ENCODE peak calls at places on chromosomes 5 and 9, in eight cellular contexts. One of them, this sample, is unnamed.
A peak's percentile ranks its signal among the peaks of the same experiment; 100 is the strongest.

GRCh38 chr5:111028865-111029264 is 42.6 kb upstream of the TSLP start:
- ATAC-seq in right lobe of liver: no peak
- ATAC-seq in body of pancreas: no peak
- ATAC-seq in heart left ventricle: no peak
- ATAC-seq in gastrocnemius medialis: no peak
- ATAC-seq in HepG2: no peak
- ATAC-seq in K562: no peak
- ATAC-seq in A549: no peak
- ATAC-seq in this sample: no peak

GRCh38 chr9:22244141-22245011 is 202.2 kb upstream of the DMRTA1 start:
- ATAC-seq in right lobe of liver: peak; percentile 81
- ATAC-seq in body of pancreas: peak; percentile 80
- ATAC-seq in heart left ventricle: no peak
- ATAC-seq in gastrocnemius medialis: no peak
- ATAC-seq in HepG2: peak; percentile 82
- ATAC-seq in K562: no peak
- ATAC-seq in A549: peak; percentile 96
- ATAC-seq in this sample: no peak

GRCh38 chr9:107215381-107215780 is 67.7 kb upstream of the RAD23B start:
- ATAC-seq in right lobe of liver: no peak
- ATAC-seq in body of pancreas: no peak
- ATAC-seq in heart left ventricle: no peak
- ATAC-seq in gastrocnemius medialis: no peak
- ATAC-seq in HepG2: no peak
- ATAC-seq in K562: no peak
- ATAC-seq in A549: no peak
- ATAC-seq in this sample: no peak

GRCh38 chr5:179438041-179438441 is 92.8 kb upstream of the ADAMTS2 start:
- ATAC-seq in right lobe of liver: peak; percentile 67
- ATAC-seq in body of pancreas: peak; percentile 48
- ATAC-seq in heart left ventricle: peak; percentile 22
- ATAC-seq in gastrocnemius medialis: no peak
- ATAC-seq in HepG2: no peak
- ATAC-seq in K562: no peak
- ATAC-seq in A549: no peak
- ATAC-seq in this sample: no peak

GRCh38 chr5:126358525-126358924 is 64.7 kb upstream of the GRAMD2B start:
- ATAC-seq in right lobe of liver: no peak
- ATAC-seq in body of pancreas: no peak
- ATAC-seq in heart left ventricle: no peak
- ATAC-seq in gastrocnemius medialis: no peak
- ATAC-seq in HepG2: peak; percentile 22
- ATAC-seq in K562: no peak
- ATAC-seq in A549: no peak
- ATAC-seq in this sample: no peak

GRCh38 chr5:130975847-130976246 is 189.2 kb downstream of the HINT1 start:
- ATAC-seq in right lobe of liver: no peak
- ATAC-seq in body of pancreas: peak; percentile 80
- ATAC-seq in heart left ventricle: no peak
- ATAC-seq in gastrocnemius medialis: no peak
- ATAC-seq in HepG2: no peak
- ATAC-seq in K562: no peak
- ATAC-seq in A549: no peak
- ATAC-seq in this sample: no peak

GRCh38 chr5:56481998-56482698 is 249.0 kb upstream of the ANKRD55 start:
- ATAC-seq in right lobe of liver: peak; percentile 16
- ATAC-seq in body of pancreas: no peak
- ATAC-seq in heart left ventricle: no peak
- ATAC-seq in gastrocnemius medialis: no peak
- ATAC-seq in HepG2: no peak
- ATAC-seq in K562: no peak
- ATAC-seq in A549: peak; percentile 25
- ATAC-seq in this sample: no peak

GRCh38 chr9:96241391-96241809 is 60.6 kb downstream of the HSD17B3 start:
- ATAC-seq in right lobe of liver: no peak
- ATAC-seq in body of pancreas: no peak
- ATAC-seq in heart left ventricle: no peak
- ATAC-seq in gastrocnemius medialis: no peak
- ATAC-seq in HepG2: no peak
- ATAC-seq in K562: no peak
- ATAC-seq in A549: no peak
- ATAC-seq in this sample: no peak

GRCh38 chr5:17189381-17190036 is 27.9 kb upstream of the BASP1 start:
- ATAC-seq in right lobe of liver: peak; percentile 53
- ATAC-seq in body of pancreas: peak; percentile 61
- ATAC-seq in heart left ventricle: peak; percentile 72
- ATAC-seq in gastrocnemius medialis: peak; percentile 47
- ATAC-seq in HepG2: peak; percentile 90
- ATAC-seq in K562: peak; percentile 94
- ATAC-seq in A549: peak; percentile 79
- ATAC-seq in this sample: peak; percentile 11

GRCh38 chr5:133531178-133531577 is 81.2 kb downstream of the FSTL4 start:
- ATAC-seq in right lobe of liver: no peak
- ATAC-seq in body of pancreas: no peak
- ATAC-seq in heart left ventricle: no peak
- ATAC-seq in gastrocnemius medialis: no peak
- ATAC-seq in HepG2: no peak
- ATAC-seq in K562: no peak
- ATAC-seq in A549: no peak
- ATAC-seq in this sample: no peak

GRCh38 chr9:91886433-91887031 is 63.5 kb downstream of the ROR2 start:
- ATAC-seq in right lobe of liver: peak; percentile 45
- ATAC-seq in body of pancreas: no peak
- ATAC-seq in heart left ventricle: no peak
- ATAC-seq in gastrocnemius medialis: no peak
- ATAC-seq in HepG2: no peak
- ATAC-seq in K562: no peak
- ATAC-seq in A549: no peak
- ATAC-seq in this sample: no peak

GRCh38 chr9:87543251-87543650 is 45.6 kb downstream of the DAPK1 start:
- ATAC-seq in right lobe of liver: no peak
- ATAC-seq in body of pancreas: no peak
- ATAC-seq in heart left ventricle: no peak
- ATAC-seq in gastrocnemius medialis: no peak
- ATAC-seq in HepG2: no peak
- ATAC-seq in K562: no peak
- ATAC-seq in A549: no peak
- ATAC-seq in this sample: no peak

GRCh38 chr5:94649874-94650273 is 31.4 kb downstream of the SLF1 start:
- ATAC-seq in right lobe of liver: no peak
- ATAC-seq in body of pancreas: no peak
- ATAC-seq in heart left ventricle: no peak
- ATAC-seq in gastrocnemius medialis: no peak
- ATAC-seq in HepG2: no peak
- ATAC-seq in K562: no peak
- ATAC-seq in A549: no peak
- ATAC-seq in this sample: no peak

GRCh38 chr5:14702238-14702839 is 37.8 kb downstream of the OTULIN start:
- ATAC-seq in right lobe of liver: no peak
- ATAC-seq in body of pancreas: no peak
- ATAC-seq in heart left ventricle: no peak
- ATAC-seq in gastrocnemius medialis: no peak
- ATAC-seq in HepG2: no peak
- ATAC-seq in K562: no peak
- ATAC-seq in A549: no peak
- ATAC-seq in this sample: no peak

GRCh38 chr5:41097642-41098041 is 26.5 kb upstream of the MROH2B start:
- ATAC-seq in right lobe of liver: no peak
- ATAC-seq in body of pancreas: no peak
- ATAC-seq in heart left ventricle: peak; percentile 65
- ATAC-seq in gastrocnemius medialis: no peak
- ATAC-seq in HepG2: no peak
- ATAC-seq in K562: no peak
- ATAC-seq in A549: no peak
- ATAC-seq in this sample: no peak

GRCh38 chr9:755454-756381 is 85.8 kb upstream of the DMRT1 start:
- ATAC-seq in right lobe of liver: peak; percentile 44
- ATAC-seq in body of pancreas: peak; percentile 27
- ATAC-seq in heart left ventricle: no peak
- ATAC-seq in gastrocnemius medialis: peak; percentile 69
- ATAC-seq in HepG2: peak; percentile 79
- ATAC-seq in K562: no peak
- ATAC-seq in A549: peak; percentile 23
- ATAC-seq in this sample: peak; percentile 29

GRCh38 chr9:129487658-129488483 is 133.0 kb downstream of the C9orf50 start:
- ATAC-seq in right lobe of liver: no peak
- ATAC-seq in body of pancreas: peak; percentile 3
- ATAC-seq in heart left ventricle: no peak
- ATAC-seq in gastrocnemius medialis: no peak
- ATAC-seq in HepG2: peak; percentile 14
- ATAC-seq in K562: peak; percentile 38
- ATAC-seq in A549: peak; percentile 2
- ATAC-seq in this sample: no peak

GRCh38 chr5:117487556-117487955 is 912.9 kb upstream of the SEMA6A start:
- ATAC-seq in right lobe of liver: no peak
- ATAC-seq in body of pancreas: no peak
- ATAC-seq in heart left ventricle: no peak
- ATAC-seq in gastrocnemius medialis: no peak
- ATAC-seq in HepG2: no peak
- ATAC-seq in K562: no peak
- ATAC-seq in A549: no peak
- ATAC-seq in this sample: peak; percentile 36

GRCh38 chr5:157292599-157292998 is 26.7 kb downstream of the CYFIP2 start:
- ATAC-seq in right lobe of liver: no peak
- ATAC-seq in body of pancreas: no peak
- ATAC-seq in heart left ventricle: no peak
- ATAC-seq in gastrocnemius medialis: no peak
- ATAC-seq in HepG2: no peak
- ATAC-seq in K562: no peak
- ATAC-seq in A549: no peak
- ATAC-seq in this sample: no peak

GRCh38 chr5:91378683-91379601 is 4.2 kb downstream of the ARRDC3 start:
- ATAC-seq in right lobe of liver: no peak
- ATAC-seq in body of pancreas: no peak
- ATAC-seq in heart left ventricle: no peak
- ATAC-seq in gastrocnemius medialis: no peak
- ATAC-seq in HepG2: no peak
- ATAC-seq in K562: no peak
- ATAC-seq in A549: no peak
- ATAC-seq in this sample: no peak

GRCh38 chr5:91380491-91381133 is 2.5 kb downstream of the ARRDC3 start:
- ATAC-seq in right lobe of liver: peak; percentile 87
- ATAC-seq in body of pancreas: peak; percentile 79
- ATAC-seq in heart left ventricle: peak; percentile 91
- ATAC-seq in gastrocnemius medialis: peak; percentile 71
- ATAC-seq in HepG2: peak; percentile 84
- ATAC-seq in K562: peak; percentile 76
- ATAC-seq in A549: peak; percentile 84
- ATAC-seq in this sample: peak; percentile 85

GRCh38 chr5:91381774-91382492 is 1.2 kb downstream of the ARRDC3 start:
- ATAC-seq in right lobe of liver: peak; percentile 45
- ATAC-seq in body of pancreas: peak; percentile 38
- ATAC-seq in heart left ventricle: peak; percentile 65
- ATAC-seq in gastrocnemius medialis: peak; percentile 29
- ATAC-seq in HepG2: no peak
- ATAC-seq in K562: peak; percentile 63
- ATAC-seq in A549: peak; percentile 45
- ATAC-seq in this sample: no peak

GRCh38 chr5:91381134-91381773 is 1.9 kb downstream of the ARRDC3 start:
- ATAC-seq in right lobe of liver: no peak
- ATAC-seq in body of pancreas: no peak
- ATAC-seq in heart left ventricle: no peak
- ATAC-seq in gastrocnemius medialis: no peak
- ATAC-seq in HepG2: no peak
- ATAC-seq in K562: no peak
- ATAC-seq in A549: no peak
- ATAC-seq in this sample: no peak

GRCh38 chr5:91379602-91380490 is 3.3 kb downstream of the ARRDC3 start:
- ATAC-seq in right lobe of liver: peak; percentile 74
- ATAC-seq in body of pancreas: peak; percentile 75
- ATAC-seq in heart left ventricle: peak; percentile 77
- ATAC-seq in gastrocnemius medialis: peak; percentile 54
- ATAC-seq in HepG2: peak; percentile 78
- ATAC-seq in K562: peak; percentile 64
- ATAC-seq in A549: peak; percentile 69
- ATAC-seq in this sample: peak; percentile 73
- TF ChIP-seq POLR2A in right lobe of liver: peak; percentile 76
- TF ChIP-seq POLR2A in body of pancreas: peak; percentile 40
- TF ChIP-seq POLR2A in heart left ventricle: peak; percentile 62
- TF ChIP-seq POLR2A in gastrocnemius medialis: peak; percentile 78
- TF ChIP-seq POLR2A in HepG2: peak; percentile 37
- TF ChIP-seq POLR2A in K562: peak; percentile 50
- TF ChIP-seq POLR2A in A549: no peak
- TF ChIP-seq POLR2A in this sample: peak; percentile 63

GRCh38 chr5:71809446-71809845 is 90.4 kb downstream of the CARTPT start:
- ATAC-seq in right lobe of liver: no peak
- ATAC-seq in body of pancreas: no peak
- ATAC-seq in heart left ventricle: no peak
- ATAC-seq in gastrocnemius medialis: no peak
- ATAC-seq in HepG2: no peak
- ATAC-seq in K562: no peak
- ATAC-seq in A549: no peak
- ATAC-seq in this sample: no peak
- H3K4me3 ChIP-seq in right lobe of liver: no peak overlapping the region
- H3K4me3 ChIP-seq in body of pancreas: no peak overlapping the region
- H3K4me3 ChIP-seq in heart left ventricle: no peak overlapping the region
- H3K4me3 ChIP-seq in gastrocnemius medialis: no peak overlapping the region
- H3K4me3 ChIP-seq in HepG2: no peak overlapping the region
- H3K4me3 ChIP-seq in K562: no peak overlapping the region
- H3K4me3 ChIP-seq in A549: no peak overlapping the region
- H3K4me3 ChIP-seq in this sample: no peak overlapping the region

DNA sequence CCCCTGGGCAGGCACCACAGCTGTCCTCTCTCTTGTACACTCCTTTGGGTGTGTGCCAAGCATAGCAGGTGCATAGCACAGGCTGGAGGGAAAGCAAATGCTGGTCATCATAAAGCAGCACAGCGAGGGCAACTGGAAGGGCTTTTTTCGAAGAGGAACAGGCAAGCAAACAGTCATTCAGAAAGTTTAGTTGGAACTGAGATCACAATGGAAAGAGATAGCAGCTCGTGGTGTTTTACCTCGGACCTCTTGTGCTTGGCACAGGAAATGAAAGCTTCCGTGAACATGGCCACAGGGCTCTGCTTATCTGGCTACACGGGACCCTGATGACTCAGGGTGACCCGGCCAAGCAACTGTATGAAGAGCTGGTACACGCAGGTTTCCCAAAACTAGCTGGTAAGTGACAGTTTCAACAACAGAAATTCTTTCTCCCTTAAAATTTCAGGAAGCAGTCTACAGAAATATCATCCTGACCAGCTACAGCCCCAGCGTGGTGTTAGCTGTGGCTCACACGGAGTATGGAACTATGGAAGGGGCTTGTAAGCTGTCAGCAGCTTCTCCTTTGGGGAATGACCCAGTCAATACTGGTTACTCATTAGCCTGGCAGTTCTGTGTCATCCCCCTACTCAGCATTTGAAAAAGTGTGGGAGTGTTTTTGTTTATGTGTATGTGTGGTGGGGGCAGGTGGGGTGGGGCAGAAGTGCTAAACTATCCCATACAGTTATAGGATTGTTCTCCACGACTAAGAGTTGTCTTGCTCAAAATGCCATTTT is 48.1 kb downstream of the POC5 start:
- ATAC-seq in right lobe of liver: peak; percentile 90
- ATAC-seq in body of pancreas: peak; percentile 78
- ATAC-seq in heart left ventricle: peak; percentile 80
- ATAC-seq in gastrocnemius medialis: no peak
- ATAC-seq in HepG2: peak; percentile 92
- ATAC-seq in K562: peak; percentile 90
- ATAC-seq in A549: peak; percentile 83
- ATAC-seq in this sample: peak; percentile 58
- TF ChIP-seq POLR2A in right lobe of liver: no peak
- TF ChIP-seq POLR2A in body of pancreas: no peak
- TF ChIP-seq POLR2A in heart left ventricle: no peak
- TF ChIP-seq POLR2A in gastrocnemius medialis: no peak
- TF ChIP-seq POLR2A in HepG2: no peak
- TF ChIP-seq POLR2A in K562: peak; percentile 42
- TF ChIP-seq POLR2A in A549: no peak
- TF ChIP-seq POLR2A in this sample: no peak

GRCh38 chr5:31097851-31098250 is 95.6 kb upstream of the CDH6 start:
- ATAC-seq in right lobe of liver: no peak
- ATAC-seq in body of pancreas: no peak
- ATAC-seq in heart left ventricle: no peak
- ATAC-seq in gastrocnemius medialis: no peak
- ATAC-seq in HepG2: no peak
- ATAC-seq in K562: no peak
- ATAC-seq in A549: no peak
- ATAC-seq in this sample: no peak
- H3K4me3 ChIP-seq in right lobe of liver: no peak overlapping the region
- H3K4me3 ChIP-seq in body of pancreas: no peak overlapping the region
- H3K4me3 ChIP-seq in heart left ventricle: no peak overlapping the region
- H3K4me3 ChIP-seq in gastrocnemius medialis: no peak overlapping the region
- H3K4me3 ChIP-seq in HepG2: no peak overlapping the region
- H3K4me3 ChIP-seq in K562: no peak overlapping the region
- H3K4me3 ChIP-seq in A549: no peak overlapping the region
- H3K4me3 ChIP-seq in this sample: no peak overlapping the region

This sample was measured in gastroesophageal sphincter.